ENCODE peak calls at places on chromosomes 4 and X, in seven cellular contexts. P is fibroblast of pulmonary artery; L is neural crest cell; N is cardiac muscle cell; S is CD8-positive, alpha-beta T cell; M is MM.1S; O is gastrocnemius medialis. B is an unnamed sample.

GRCh38 chrX:21375795-21376069 is 1.5 kb downstream of the CNKSR2 start:
- DNase-seq in P (no peak), L (no peak), N (peak; percentile 8), S (no peak), M (no peak), O (no peak), B (no peak)

GRCh38 chrX:13119386-13119785 is 75.0 kb upstream of the FAM9C start:
- DNase-seq in P (peak; percentile 61), L (no peak), N (no peak), S (no peak), M (no peak), O (no peak), B (peak; percentile 50)

GRCh38 chr4:80307183-80307735 is 28.3 kb upstream of the CFAP299 start:
- DNase-seq in P (peak; percentile 29), L (no peak), N (peak; percentile 43), S (no peak), M (no peak), O (no peak), B (peak; percentile 41)

GRCh38 chr4:81740492-81740891 is 268.8 kb upstream of the RASGEF1B start:
- DNase-seq in P (no peak), L (no peak), N (no peak), S (no peak), M (no peak), O (no peak), B (no peak)

GRCh38 chr4:168615294-168615693 is 118.4 kb downstream of the PALLD start:
- DNase-seq in P (peak; percentile 70), L (no peak), N (no peak), S (no peak), M (no peak), O (no peak), B (peak; percentile 52)

GRCh38 chr4:166341992-166342391 is 469.0 kb downstream of the TLL1 start:
- DNase-seq in P (no peak), L (no peak), N (no peak), S (no peak), M (no peak), O (no peak), B (no peak)

GRCh38 chr4:14653338-14653737 is 348.9 kb upstream of the CPEB2 start:
- DNase-seq in P (no peak), L (no peak), N (no peak), S (no peak), M (no peak), O (no peak), B (no peak)

GRCh38 chrX:1531106-1531890 is 5.7 kb downstream of the P2RY8 start:
- DNase-seq in P (no peak), L (no peak), N (no peak), S (no peak), M (no peak), O (no peak), B (no peak)

GRCh38 chr4:8905236-8905772 is 33.7 kb upstream of the HMX1 start:
- DNase-seq in P (no peak), L (no peak), N (no peak), S (no peak), M (no peak), O (no peak), B (no peak)

GRCh38 chrX:42220083-42220482 is 296.7 kb upstream of the CASK start:
- DNase-seq in P (no peak), L (no peak), N (no peak), S (no peak), M (no peak), O (no peak), B (no peak)

GRCh38 chr4:73612032-73612431 is 8.2 kb downstream of the RASSF6 start:
- DNase-seq in P (no peak), L (no peak), N (no peak), S (no peak), M (no peak), O (no peak), B (no peak)

GRCh38 chr4:73614468-73614867 is 5.8 kb downstream of the RASSF6 start:
- DNase-seq in P (no peak), L (no peak), N (no peak), S (no peak), M (no peak), O (no peak), B (no peak)

GRCh38 chr4:73609688-73610087 is 10.5 kb downstream of the RASSF6 start:
- DNase-seq in P (peak; percentile 67), L (no peak), N (no peak), S (no peak), M (no peak), O (no peak), B (peak; percentile 11)

GRCh38 chr4:73615613-73616012 is 4.6 kb downstream of the RASSF6 start:
- DNase-seq in P (no peak), L (no peak), N (peak; percentile 36), S (no peak), M (no peak), O (no peak), B (no peak)

DNA sequence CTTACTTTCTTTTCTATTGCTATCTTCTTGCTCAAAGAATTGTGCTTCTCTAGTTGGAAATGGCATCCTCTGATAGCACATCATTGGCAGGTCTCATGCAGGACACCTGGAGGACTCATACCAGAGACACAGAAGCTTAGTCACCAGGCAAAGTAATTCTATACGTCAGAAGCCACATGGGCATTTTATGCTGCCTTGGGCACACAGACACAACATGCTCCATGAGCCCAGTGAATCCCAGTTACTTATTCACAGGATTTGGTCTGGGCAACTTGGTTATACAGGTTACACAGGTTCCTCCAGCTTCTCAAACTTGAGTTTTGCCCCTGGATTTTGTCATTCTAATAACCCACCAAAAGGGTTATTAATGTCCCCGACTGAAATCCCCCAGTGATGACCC is 7.1 kb downstream of the RASSF6 start:
- DNase-seq in P (no peak), L (no peak), N (no peak), S (no peak), M (no peak), O (no peak), B (no peak)
- TF ChIP-seq CTCF in P (no peak), L (no peak), N (no peak), S (no peak), M (no peak), O (no peak), B (no peak)

DNA sequence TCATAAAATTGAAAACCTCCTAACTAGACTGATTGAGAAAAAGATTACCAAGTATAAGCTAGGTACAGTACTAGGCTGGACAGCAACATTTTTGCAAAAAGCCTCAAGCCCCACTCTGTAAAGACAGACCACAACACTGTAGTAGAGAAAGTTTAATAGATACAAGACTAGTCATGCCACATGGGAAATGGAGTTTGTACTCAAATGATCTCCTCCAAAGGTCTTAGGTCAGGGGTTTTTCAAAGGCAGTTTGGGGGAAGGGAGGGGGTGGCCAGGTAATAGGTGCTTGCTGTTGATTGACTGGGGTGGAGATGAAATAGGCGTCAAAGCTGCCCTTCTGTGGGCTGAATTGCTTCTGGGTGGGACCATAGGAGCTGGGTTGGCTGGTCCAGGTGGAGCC is 14.2 kb downstream of the CNGA1 start:
- DNase-seq in P (no peak), L (no peak), N (no peak), S (no peak), M (no peak), O (no peak), B (no peak)
- TF ChIP-seq CTCF in P (no peak), L (no peak), N (no peak), S (no peak), M (no peak), O (no peak), B (no peak)

DNA sequence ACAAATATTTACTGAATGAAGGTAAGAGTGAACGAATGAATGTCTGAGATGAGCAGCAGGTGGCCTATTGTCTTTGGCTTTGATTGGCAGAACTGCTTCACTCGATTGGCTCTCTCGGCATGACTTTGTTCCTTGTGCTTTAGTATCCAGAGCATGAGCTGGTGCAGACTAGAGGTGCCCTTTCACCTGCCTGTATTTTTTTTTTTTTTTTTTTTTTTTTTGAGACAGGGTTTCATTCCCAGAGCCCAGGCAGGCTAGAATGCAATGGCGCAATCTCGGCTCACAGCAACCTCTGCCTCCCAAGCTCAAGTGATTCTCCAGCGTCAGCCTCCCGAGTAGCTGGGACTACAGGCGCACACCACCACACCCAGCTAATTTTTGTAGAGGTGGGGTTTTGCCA is 38.9 kb downstream of the SRPX2 start:
- DNase-seq in P (no peak), L (no peak), N (no peak), S (no peak), M (no peak), O (no peak), B (no peak)
- TF ChIP-seq CTCF in P (no peak), L (no peak), N (no peak), S (no peak), M (no peak), O (no peak), B (no peak)

GRCh38 chr4:40976343-40976742 is 226.6 kb downstream of the NSUN7 start:
- DNase-seq in P (peak; percentile 79), L (peak; percentile 28), N (peak; percentile 68), S (no peak), M (peak; percentile 67), O (no peak), B (no peak)

GRCh38 chr4:40984051-40984450 is 230.3 kb downstream of the APBB2 start:
- DNase-seq in P (no peak), L (no peak), N (no peak), S (no peak), M (no peak), O (peak; percentile 24), B (no peak)

GRCh38 chr4:40978548-40978947 is 228.8 kb downstream of the NSUN7 start:
- DNase-seq in P (no peak), L (no peak), N (no peak), S (no peak), M (no peak), O (no peak), B (no peak)

GRCh38 chr4:40986375-40986774 is 228.0 kb downstream of the APBB2 start:
- DNase-seq in P (no peak), L (no peak), N (no peak), S (no peak), M (no peak), O (no peak), B (no peak)

GRCh38 chr4:40980318-40980883 is 230.6 kb downstream of the NSUN7 start:
- DNase-seq in P (peak; percentile 58), L (no peak), N (peak; percentile 13), S (no peak), M (peak; percentile 12), O (no peak), B (no peak)
- TF ChIP-seq CTCF in P (peak; percentile 66), L (peak; percentile 47), N (peak; percentile 55), S (no peak), M (peak; percentile 60), O (peak; percentile 7), B (peak; percentile 67)

GRCh38 chr4:106201373-106201772 is 114.6 kb downstream of the TBCK start:
- DNase-seq in P (peak; percentile 36), L (no peak), N (peak; percentile 37), S (no peak), M (peak; percentile 24), O (no peak), B (no peak)
- TF ChIP-seq CTCF in P (peak; percentile 74), L (peak; percentile 60), N (peak; percentile 64), S (no peak), M (peak; percentile 60), O (peak; percentile 21), B (peak; percentile 45)

DNA sequence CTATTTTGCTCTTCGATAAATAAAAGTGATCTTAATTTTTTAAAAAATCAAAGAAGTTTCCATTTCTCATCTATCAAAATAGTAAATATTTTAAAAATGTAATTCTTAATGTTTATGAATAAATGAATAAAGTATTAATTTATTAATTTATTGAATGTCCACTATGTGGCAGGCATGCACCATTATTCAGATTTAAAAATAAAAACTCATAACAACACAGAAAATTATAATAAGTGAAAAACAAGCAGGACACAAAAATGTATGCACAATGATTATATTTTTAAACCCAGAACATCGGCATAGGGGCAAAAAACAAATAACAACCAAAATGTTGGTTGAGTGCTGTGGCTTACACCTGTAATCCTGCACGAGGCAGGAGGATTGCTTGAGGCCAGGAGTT is 5.3 kb upstream of the PYURF start:
- DNase-seq in P (peak; percentile 33), L (no peak), N (no peak), S (no peak), M (no peak), O (no peak), B (no peak)
- TF ChIP-seq CTCF in P (no peak), L (peak; percentile 47), N (no peak), S (no peak), M (no peak), O (no peak), B (no peak)